ENCODE peak calls at places on chromosome 22, in five cellular contexts. One of them, this sample, is unnamed.

GRCh38 chr22:30435674-30436126 is 10.1 kb downstream of the MTFP1 start:
- DNase-seq in progenitor cell of endocrine pancreas: no peak
- DNase-seq in DMS153: no peak
- DNase-seq in cardiac fibroblast: no peak
- DNase-seq in hypothalamus: no peak
- DNase-seq in this sample: peak; percentile 92

GRCh38 chr22:50084570-50084969 is 656 bp downstream of the MLC1 start:
- DNase-seq in hypothalamus: no peak
- DNase-seq in cardiac fibroblast: no peak
- DNase-seq in progenitor cell of endocrine pancreas: no peak
- DNase-seq in DMS153: no peak
- DNase-seq in this sample: no peak

GRCh38 chr22:50104149-50104548 is 14.3 kb downstream of the MOV10L1 start:
- DNase-seq in DMS153: peak; percentile 64
- DNase-seq in hypothalamus: no peak
- DNase-seq in progenitor cell of endocrine pancreas: no peak
- DNase-seq in cardiac fibroblast: no peak
- DNase-seq in this sample: no peak

GRCh38 chr22:32396746-32397145 is 15.3 kb downstream of the RTCB start:
- DNase-seq in cardiac fibroblast: peak; percentile 18
- DNase-seq in progenitor cell of endocrine pancreas: no peak
- DNase-seq in hypothalamus: no peak
- DNase-seq in DMS153: no peak
- DNase-seq in this sample: no peak

GRCh38 chr22:23696326-23696851 is 5.6 kb downstream of the RGL4 start:
- DNase-seq in hypothalamus: no peak
- DNase-seq in cardiac fibroblast: peak; percentile 39
- DNase-seq in DMS153: no peak
- DNase-seq in progenitor cell of endocrine pancreas: no peak
- DNase-seq in this sample: peak; percentile 67

GRCh38 chr22:39291501-39291900 is 27.9 kb downstream of the RPL3 start:
- DNase-seq in progenitor cell of endocrine pancreas: no peak
- DNase-seq in cardiac fibroblast: no peak
- DNase-seq in hypothalamus: no peak
- DNase-seq in DMS153: no peak
- DNase-seq in this sample: no peak

GRCh38 chr22:21832291-21833290 is 34.9 kb downstream of the MAPK1 start:
- DNase-seq in hypothalamus: no peak
- DNase-seq in DMS153: no peak
- DNase-seq in cardiac fibroblast: peak; percentile 45
- DNase-seq in progenitor cell of endocrine pancreas: no peak
- DNase-seq in this sample: no peak

GRCh38 chr22:26573026-26573662 is 16.8 kb downstream of the TPST2 start:
- DNase-seq in DMS153: no peak
- DNase-seq in hypothalamus: no peak
- DNase-seq in cardiac fibroblast: peak; percentile 62
- DNase-seq in progenitor cell of endocrine pancreas: no peak
- DNase-seq in this sample: no peak

GRCh38 chr22:40485813-40486610 is 115.6 kb downstream of the SGSM3 start:
- DNase-seq in cardiac fibroblast: no peak
- DNase-seq in DMS153: no peak
- DNase-seq in hypothalamus: no peak
- DNase-seq in progenitor cell of endocrine pancreas: no peak
- DNase-seq in this sample: no peak

GRCh38 chr22:20025401-20026203 is 4.7 kb downstream of the TANGO2 start:
- DNase-seq in progenitor cell of endocrine pancreas: no peak
- DNase-seq in DMS153: no peak
- DNase-seq in cardiac fibroblast: no peak
- DNase-seq in hypothalamus: no peak
- DNase-seq in this sample: no peak

GRCh38 chr22:50271519-50271970 is 1.4 kb upstream of the MAPK11 start:
- DNase-seq in hypothalamus: no peak
- DNase-seq in cardiac fibroblast: peak; percentile 71
- DNase-seq in progenitor cell of endocrine pancreas: no peak
- DNase-seq in DMS153: peak; percentile 51
- DNase-seq in this sample: peak; percentile 26

GRCh38 chr22:19877626-19878339 is 23.1 kb upstream of the GNB1L start:
- DNase-seq in hypothalamus: no peak
- DNase-seq in DMS153: no peak
- DNase-seq in cardiac fibroblast: peak; percentile 35
- DNase-seq in progenitor cell of endocrine pancreas: no peak
- DNase-seq in this sample: no peak

GRCh38 chr22:26556904-26557303 is 33.0 kb downstream of the TPST2 start:
- DNase-seq in cardiac fibroblast: no peak
- DNase-seq in DMS153: no peak
- DNase-seq in progenitor cell of endocrine pancreas: no peak
- DNase-seq in hypothalamus: no peak
- DNase-seq in this sample: no peak

GRCh38 chr22:28031383-28031922 is 112.4 kb upstream of the PITPNB start:
- DNase-seq in DMS153: no peak
- DNase-seq in progenitor cell of endocrine pancreas: no peak
- DNase-seq in cardiac fibroblast: no peak
- DNase-seq in hypothalamus: no peak
- DNase-seq in this sample: no peak

GRCh38 chr22:46239261-46240048 is 10.6 kb downstream of the CDPF1 start:
- DNase-seq in hypothalamus: no peak
- DNase-seq in progenitor cell of endocrine pancreas: no peak
- DNase-seq in cardiac fibroblast: no peak
- DNase-seq in DMS153: no peak
- DNase-seq in this sample: no peak

GRCh38 chr22:27990879-27991278 is 71.8 kb upstream of the PITPNB start:
- DNase-seq in hypothalamus: no peak
- DNase-seq in DMS153: no peak
- DNase-seq in progenitor cell of endocrine pancreas: no peak
- DNase-seq in cardiac fibroblast: peak; percentile 58
- DNase-seq in this sample: no peak

GRCh38 chr22:46367707-46368191 is 32.2 kb downstream of the TRMU start:
- DNase-seq in hypothalamus: no peak
- DNase-seq in cardiac fibroblast: peak; percentile 62
- DNase-seq in DMS153: peak; percentile 73
- DNase-seq in progenitor cell of endocrine pancreas: peak; percentile 53
- DNase-seq in this sample: no peak

GRCh38 chr22:49415219-49415951 is 412.3 kb downstream of the BRD1 start:
- DNase-seq in DMS153: no peak
- DNase-seq in progenitor cell of endocrine pancreas: no peak
- DNase-seq in cardiac fibroblast: no peak
- DNase-seq in hypothalamus: no peak
- DNase-seq in this sample: no peak

GRCh38 chr22:25494774-25495173 is 69.7 kb upstream of the GRK3 start:
- DNase-seq in progenitor cell of endocrine pancreas: no peak
- DNase-seq in cardiac fibroblast: no peak
- DNase-seq in hypothalamus: no peak
- DNase-seq in DMS153: no peak
- DNase-seq in this sample: no peak

GRCh38 chr22:37808294-37808657 is 542 bp downstream of the GCAT start:
- DNase-seq in DMS153: no peak
- DNase-seq in cardiac fibroblast: no peak
- DNase-seq in progenitor cell of endocrine pancreas: no peak
- DNase-seq in hypothalamus: no peak
- DNase-seq in this sample: no peak

GRCh38 chr22:20431520-20432237 is 5.9 kb downstream of the SCARF2 start:
- DNase-seq in DMS153: no peak
- DNase-seq in progenitor cell of endocrine pancreas: no peak
- DNase-seq in cardiac fibroblast: no peak
- DNase-seq in hypothalamus: no peak
- DNase-seq in this sample: no peak

GRCh38 chr22:38497869-38498268 is 8.2 kb downstream of the DDX17 start:
- DNase-seq in progenitor cell of endocrine pancreas: no peak
- DNase-seq in hypothalamus: no peak
- DNase-seq in DMS153: no peak
- DNase-seq in cardiac fibroblast: no peak
- DNase-seq in this sample: no peak

GRCh38 chr22:45977003-45977395 is at the start of gene WNT7B:
- DNase-seq in DMS153: peak; percentile 54
- DNase-seq in hypothalamus: no peak
- DNase-seq in progenitor cell of endocrine pancreas: no peak
- DNase-seq in cardiac fibroblast: no peak
- DNase-seq in this sample: no peak

GRCh38 chr22:20429254-20430100 is 8.1 kb downstream of the SCARF2 start:
- DNase-seq in cardiac fibroblast: no peak
- DNase-seq in DMS153: no peak
- DNase-seq in progenitor cell of endocrine pancreas: no peak
- DNase-seq in hypothalamus: no peak
- DNase-seq in this sample: peak; percentile 74

GRCh38 chr22:48531721-48532435 is 1295.8 kb downstream of the BRD1 start:
- DNase-seq in hypothalamus: no peak
- DNase-seq in cardiac fibroblast: no peak
- DNase-seq in progenitor cell of endocrine pancreas: no peak
- DNase-seq in DMS153: no peak
- DNase-seq in this sample: no peak

GRCh38 chr22:38981005-38981658 is 1.0 kb upstream of the APOBEC3B start:
- DNase-seq in cardiac fibroblast: peak; percentile 41
- DNase-seq in progenitor cell of endocrine pancreas: no peak
- DNase-seq in hypothalamus: no peak
- DNase-seq in DMS153: peak; percentile 67
- DNase-seq in this sample: no peak

GRCh38 chr22:17774206-17774927 is at the start of gene BID:
- DNase-seq in cardiac fibroblast: no peak
- DNase-seq in hypothalamus: no peak
- DNase-seq in DMS153: no peak
- DNase-seq in progenitor cell of endocrine pancreas: peak; percentile 41
- DNase-seq in this sample: peak; percentile 34

GRCh38 chr22:19287076-19287724 is 4.3 kb downstream of the CLTCL1 start:
- DNase-seq in hypothalamus: no peak
- DNase-seq in progenitor cell of endocrine pancreas: no peak
- DNase-seq in DMS153: peak; percentile 75
- DNase-seq in cardiac fibroblast: no peak
- DNase-seq in this sample: no peak

GRCh38 chr22:41699264-41700104 is at the start of gene MEI1:
- DNase-seq in cardiac fibroblast: peak; percentile 78
- DNase-seq in DMS153: peak; percentile 67
- DNase-seq in hypothalamus: peak; percentile 61
- DNase-seq in progenitor cell of endocrine pancreas: peak; percentile 26
- DNase-seq in this sample: peak; percentile 76

GRCh38 chr22:19631899-19632670 is 82.2 kb upstream of the SEPTIN5 start:
- DNase-seq in progenitor cell of endocrine pancreas: no peak
- DNase-seq in DMS153: peak; percentile 11
- DNase-seq in cardiac fibroblast: peak; percentile 58
- DNase-seq in hypothalamus: no peak
- DNase-seq in this sample: no peak

GRCh38 chr22:22591348-22592299 is 32.6 kb upstream of the PRAME start:
- DNase-seq in progenitor cell of endocrine pancreas: no peak
- DNase-seq in hypothalamus: no peak
- DNase-seq in DMS153: no peak
- DNase-seq in cardiac fibroblast: no peak
- DNase-seq in this sample: no peak

GRCh38 chr22:34429314-34429713 is 509.0 kb upstream of the LARGE1 start:
- DNase-seq in cardiac fibroblast: no peak
- DNase-seq in DMS153: peak; percentile 91
- DNase-seq in progenitor cell of endocrine pancreas: no peak
- DNase-seq in hypothalamus: no peak
- DNase-seq in this sample: no peak

GRCh38 chr22:28441720-28442263 is 237.8 kb downstream of the TTC28 start:
- DNase-seq in progenitor cell of endocrine pancreas: no peak
- DNase-seq in hypothalamus: no peak
- DNase-seq in DMS153: no peak
- DNase-seq in cardiac fibroblast: peak; percentile 22
- DNase-seq in this sample: no peak

GRCh38 chr22:21823740-21824438 is 43.6 kb downstream of the MAPK1 start:
- DNase-seq in hypothalamus: no peak
- DNase-seq in cardiac fibroblast: peak; percentile 27
- DNase-seq in progenitor cell of endocrine pancreas: no peak
- DNase-seq in DMS153: no peak
- DNase-seq in this sample: no peak

GRCh38 chr22:45993143-45993692 is 16.3 kb upstream of the WNT7B start:
- DNase-seq in hypothalamus: no peak
- DNase-seq in DMS153: no peak
- DNase-seq in progenitor cell of endocrine pancreas: no peak
- DNase-seq in cardiac fibroblast: no peak
- DNase-seq in this sample: no peak

GRCh38 chr22:34841321-34841901 is 224.5 kb upstream of the ISX start:
- DNase-seq in cardiac fibroblast: no peak
- DNase-seq in DMS153: no peak
- DNase-seq in hypothalamus: no peak
- DNase-seq in progenitor cell of endocrine pancreas: no peak
- DNase-seq in this sample: no peak

GRCh38 chr22:26779108-26779507 is 121.7 kb downstream of the MIAT start:
- DNase-seq in DMS153: no peak
- DNase-seq in cardiac fibroblast: no peak
- DNase-seq in hypothalamus: no peak
- DNase-seq in progenitor cell of endocrine pancreas: no peak
- DNase-seq in this sample: no peak

GRCh38 chr22:46575915-46576555 is 38.6 kb upstream of the CELSR1 start:
- DNase-seq in DMS153: peak; percentile 18
- DNase-seq in hypothalamus: no peak
- DNase-seq in progenitor cell of endocrine pancreas: no peak
- DNase-seq in cardiac fibroblast: no peak
- DNase-seq in this sample: no peak

This sample was measured in T-helper 22 cell.